ENCODE peak calls at places on chromosomes 12 and 14, in four cellular contexts. C, M, J and H are unnamed samples. For H3K9me3, the result is how much of the 10 kb centered on the place peaks cover.

GRCh38 chr12:45577844-45578399 is 151.6 kb upstream of the ARID2 start:
- DNase-seq in M (no peak), J (no peak), C (no peak), H (no peak)

GRCh38 chr12:51818567-51819300 is 29.8 kb downstream of the FIGNL2 start:
- DNase-seq in J (no peak), C (no peak), M (no peak), H (no peak)

GRCh38 chr12:108308432-108308831 is 30.7 kb downstream of the CMKLR1 start:
- DNase-seq in C (no peak), J (no peak), M (no peak), H (no peak)

GRCh38 chr12:119802472-119802871 is 74.6 kb downstream of the CIT start:
- DNase-seq in M (peak), C (no peak), J (no peak), H (no peak)

GRCh38 chr12:120358412-120359158 is 10.4 kb downstream of the MSI1 start:
- DNase-seq in C (no peak), J (no peak), M (no peak), H (no peak)

GRCh38 chr14:75612157-75612556 is 33.7 kb downstream of the FLVCR2 start:
- DNase-seq in J (no peak), C (no peak), M (no peak), H (no peak)

GRCh38 chr12:72271741-72272661 is at the start of gene TRHDE:
- DNase-seq in M (no peak), J (peak), C (peak), H (no peak)

GRCh38 chr14:99280852-99281251 is 8.9 kb upstream of the BCL11B start:
- DNase-seq in M (no peak), C (no peak), J (no peak), H (no peak)

GRCh38 chr14:24673059-24673458 is 39.1 kb upstream of the GZMB start:
- DNase-seq in M (no peak), J (no peak), C (no peak), H (no peak)

GRCh38 chr14:55028066-55028465 is 1.0 kb downstream of the SOCS4 start:
- DNase-seq in J (peak), M (no peak), C (no peak), H (no peak)

GRCh38 chr14:55026441-55026792 is 482 bp downstream of the WDHD1 start:
- DNase-seq in J (no peak), C (no peak), M (no peak), H (no peak)

GRCh38 chr14:55025948-55026347 is 951 bp downstream of the WDHD1 start:
- DNase-seq in C (no peak), M (no peak), J (no peak), H (no peak)

GRCh38 chr14:55028476-55028875 is 1.4 kb downstream of the SOCS4 start:
- DNase-seq in J (no peak), C (no peak), M (no peak), H (no peak)

GRCh38 chr14:55026793-55027560 is at the start of the genes SOCS4 and WDHD1:
- DNase-seq in M (peak), J (peak), C (peak), H (peak)
- H3K9me3 ChIP-seq in M (under half), J (under half), C (under half), H (under half)

DNA sequence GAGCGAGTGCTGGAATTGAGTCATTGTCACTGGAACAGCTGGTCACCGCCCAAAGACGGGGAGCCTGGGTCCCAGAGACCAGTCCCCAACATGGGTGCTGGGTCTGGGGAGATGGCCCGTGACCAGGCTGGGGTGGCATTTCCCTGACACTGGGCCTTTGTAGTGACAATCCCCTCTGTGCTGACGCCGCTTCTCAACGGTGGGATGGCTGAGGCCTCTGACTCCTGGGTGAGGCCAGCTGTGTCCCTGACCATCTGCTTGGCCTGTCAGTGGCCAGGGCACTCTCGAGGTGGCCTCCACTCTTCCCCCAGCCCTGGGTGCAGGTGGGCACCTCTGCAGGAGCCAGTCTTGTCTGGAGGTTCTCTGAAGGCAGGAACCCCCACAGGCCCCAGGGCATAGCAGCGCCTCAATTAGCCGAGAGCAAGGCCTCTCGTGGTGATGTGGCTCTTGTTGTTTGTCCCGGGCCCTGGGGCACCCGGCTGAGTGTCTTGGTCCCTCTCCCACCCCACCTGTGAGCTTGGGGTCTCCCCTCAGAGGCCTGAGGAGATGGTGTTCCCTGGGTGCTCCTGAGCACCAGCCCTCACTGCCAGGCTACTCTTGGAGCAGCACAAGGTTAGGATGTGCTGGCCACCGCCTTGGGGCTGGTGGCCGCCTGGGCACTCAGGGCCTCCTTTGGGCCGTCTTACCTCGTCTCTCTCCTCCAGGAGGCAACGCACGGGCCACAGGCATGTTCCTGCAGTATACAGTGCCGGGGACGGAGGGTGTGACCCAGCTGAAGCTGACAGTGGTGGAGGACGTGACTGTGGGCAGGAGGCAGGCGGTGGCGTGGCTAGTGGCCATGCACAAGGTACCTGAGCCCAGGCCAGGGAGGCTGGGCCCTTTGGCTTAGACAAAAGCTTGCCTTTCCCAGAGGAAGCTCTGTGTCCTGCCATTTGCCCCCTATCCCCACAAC is 16.6 kb downstream of the ZFYVE21 start:
- DNase-seq in J (no peak), C (no peak), M (no peak), H (no peak)
- TF ChIP-seq POLR2A in J (no peak), C (no peak), M (no peak), H (no peak)

GRCh38 chr14:26023967-26024366 is 573.9 kb downstream of the NOVA1 start:
- DNase-seq in J (no peak), C (no peak), M (no peak), H (no peak)

GRCh38 chr14:26017270-26017669 is 580.6 kb downstream of the NOVA1 start:
- DNase-seq in M (no peak), J (no peak), C (no peak), H (no peak)

GRCh38 chr14:26026384-26026783 is 571.4 kb downstream of the NOVA1 start:
- DNase-seq in J (no peak), C (no peak), M (no peak), H (no peak)

DNA sequence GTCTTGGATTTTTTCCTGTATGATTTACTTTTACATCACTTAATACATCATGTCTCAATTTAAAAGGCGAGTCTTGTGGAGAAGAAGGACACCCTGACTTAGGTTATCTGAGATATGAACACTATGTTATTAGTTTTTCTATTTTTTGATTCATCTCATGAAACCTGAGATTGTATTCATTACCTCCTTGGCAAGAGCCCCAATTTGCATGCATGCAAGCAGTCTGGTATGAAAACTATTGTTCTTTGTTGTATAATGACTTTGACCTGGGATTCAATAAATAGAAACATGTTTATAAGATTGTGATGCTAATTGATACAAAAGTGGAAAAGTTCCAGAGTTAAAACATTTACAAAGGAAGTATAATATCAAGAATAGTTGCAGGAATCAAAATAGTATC is 576.1 kb downstream of the NOVA1 start:
- DNase-seq in M (no peak), C (no peak), J (no peak), H (no peak)
- H3K9me3 ChIP-seq in M (under half), C (under half), J (under half), H (under half)

DNA sequence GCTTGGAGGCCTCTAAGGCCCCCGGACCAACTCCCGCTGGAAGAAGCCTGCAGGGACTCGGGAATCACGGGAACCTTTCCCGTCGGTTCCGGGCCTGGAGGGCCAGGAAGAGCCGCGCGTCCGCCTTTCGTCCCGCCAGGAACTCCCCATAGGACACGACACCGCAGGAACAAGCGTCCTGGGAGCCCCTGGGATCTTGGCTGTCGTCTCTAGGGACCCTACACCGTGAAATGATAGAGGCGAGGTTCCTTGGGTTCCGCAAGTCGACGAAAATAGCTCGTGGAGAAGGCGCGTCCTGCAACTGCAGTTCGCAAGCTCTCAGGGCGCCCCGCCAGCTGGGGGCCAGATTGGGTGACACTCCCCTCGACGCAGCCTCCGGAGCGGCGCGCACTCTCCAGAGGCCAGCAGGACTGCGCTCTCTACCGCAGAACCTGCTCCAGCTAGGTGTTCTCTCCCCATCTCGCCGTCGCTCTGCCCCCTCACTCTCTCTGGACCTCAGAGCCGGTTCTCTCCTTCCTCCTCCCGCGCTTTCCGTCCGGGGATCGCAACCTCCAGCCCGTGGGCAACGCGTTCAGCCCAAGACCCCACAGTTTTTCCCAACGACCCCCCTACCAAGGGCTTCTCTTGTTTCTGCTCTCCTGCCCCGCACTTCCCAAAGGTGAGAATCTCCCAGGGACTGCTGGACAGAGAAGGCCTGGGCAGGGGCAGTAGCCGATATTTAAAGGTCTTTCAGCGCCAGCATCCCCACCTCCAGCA is 776 bp downstream of the BMP4 start:
- DNase-seq in C (peak), J (peak), M (peak), H (peak)
- TF ChIP-seq POLR2A in C (peak), J (peak), M (no peak), H (no peak)

GRCh38 chr14:77741438-77741837 is 19.5 kb downstream of the SNW1 start:
- DNase-seq in J (no peak), M (no peak), C (no peak), H (no peak)
- H3K9me3 ChIP-seq in J (under half), M (under half), C (under half), H (under half)

GRCh38 chr12:132335179-132335756 is 5.9 kb upstream of the GALNT9 start:
- DNase-seq in M (no peak), J (no peak), C (no peak), H (no peak)
- TF ChIP-seq POLR2A in M (no peak), J (no peak), C (no peak), H (no peak)

DNA sequence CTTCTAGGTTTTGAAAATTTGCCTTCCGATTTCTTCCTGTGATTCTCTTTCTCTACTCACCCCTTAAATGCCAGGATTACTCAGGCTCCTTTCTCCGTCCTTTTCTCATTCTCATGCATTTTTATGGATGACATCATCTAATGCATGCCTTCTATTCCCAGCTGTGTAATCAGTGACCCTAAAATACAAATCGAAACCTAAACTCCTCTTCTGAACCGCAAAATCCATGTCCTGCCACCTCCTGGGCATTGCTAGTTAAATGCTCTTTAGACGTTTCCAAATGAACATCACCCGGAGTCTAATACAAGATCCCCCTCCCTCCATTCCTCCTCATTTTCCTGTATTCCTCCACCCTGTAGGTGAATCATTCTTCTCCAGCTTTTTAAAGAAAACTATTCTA is 1703.1 kb upstream of the FLRT2 start:
- DNase-seq in C (no peak), J (no peak), M (no peak), H (no peak)
- H3K9me3 ChIP-seq in C (under half), J (under half), M (under half), H (under half)

GRCh38 chr14:71602524-71602923 is 329.7 kb upstream of the RGS6 start:
- DNase-seq in C (no peak), M (no peak), J (no peak), H (no peak)
- TF ChIP-seq POLR2A in C (no peak), M (no peak), J (no peak), H (no peak)

DNA sequence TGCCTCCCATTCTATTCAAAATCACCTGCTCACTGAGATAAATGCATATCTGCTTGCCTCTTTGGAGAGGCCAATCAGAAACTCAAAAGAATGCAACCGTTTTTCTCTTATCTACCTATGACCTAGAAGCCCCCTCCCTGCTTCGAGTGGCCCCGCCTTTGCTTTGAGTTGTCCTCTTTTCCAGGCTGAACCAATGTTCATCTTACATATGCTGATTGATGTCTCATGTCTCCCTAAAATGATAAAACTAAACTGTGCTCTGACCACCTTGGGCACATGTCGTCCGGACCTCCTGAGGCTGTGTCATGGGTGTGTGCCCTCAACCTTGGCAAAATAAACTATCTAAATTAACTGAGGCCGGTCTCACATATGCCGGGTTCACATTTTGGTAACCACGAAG is 64.1 kb upstream of the HECTD1 start:
- DNase-seq in J (no peak), C (no peak), M (no peak), H (no peak)
- H3K9me3 ChIP-seq in J (under half), C (under half), M (under half), H (under half)